ENCODE peak calls at places on chromosome 2, in six cellular contexts. One of them, this sample, is unnamed.
A peak's percentile ranks its signal among the peaks of the same experiment; 100 is the strongest.

GRCh38 chr2:237652181-237652580 is 24.8 kb downstream of the LRRFIP1 start:
- DNase-seq in left ventricle myocardium inferior: peak; percentile 67
- DNase-seq in upper lobe of left lung: no peak
- DNase-seq in AG04450: no peak
- DNase-seq in fibroblast of lung: no peak
- DNase-seq in heart left ventricle: peak; percentile 76
- DNase-seq in this sample: no peak

GRCh38 chr2:3959372-3959771 is 256.0 kb downstream of the DCDC2C start:
- DNase-seq in left ventricle myocardium inferior: no peak
- DNase-seq in upper lobe of left lung: no peak
- DNase-seq in AG04450: no peak
- DNase-seq in fibroblast of lung: peak; percentile 41
- DNase-seq in heart left ventricle: no peak
- DNase-seq in this sample: no peak

GRCh38 chr2:122713800-122714199 is 958.3 kb downstream of the TSN start:
- DNase-seq in left ventricle myocardium inferior: no peak
- DNase-seq in upper lobe of left lung: no peak
- DNase-seq in AG04450: no peak
- DNase-seq in fibroblast of lung: no peak
- DNase-seq in heart left ventricle: no peak
- DNase-seq in this sample: no peak

GRCh38 chr2:96156926-96157648 is 11.8 kb upstream of the DUSP2 start:
- DNase-seq in left ventricle myocardium inferior: no peak
- DNase-seq in upper lobe of left lung: no peak
- DNase-seq in AG04450: no peak
- DNase-seq in fibroblast of lung: no peak
- DNase-seq in heart left ventricle: no peak
- DNase-seq in this sample: peak; percentile 54

GRCh38 chr2:62176771-62177170 is 19.1 kb upstream of the B3GNT2 start:
- DNase-seq in left ventricle myocardium inferior: no peak
- DNase-seq in upper lobe of left lung: no peak
- DNase-seq in AG04450: no peak
- DNase-seq in fibroblast of lung: no peak
- DNase-seq in heart left ventricle: no peak
- DNase-seq in this sample: no peak

GRCh38 chr2:71143782-71144181 is 13.3 kb downstream of the MPHOSPH10 start:
- DNase-seq in left ventricle myocardium inferior: no peak
- DNase-seq in upper lobe of left lung: no peak
- DNase-seq in AG04450: no peak
- DNase-seq in fibroblast of lung: no peak
- DNase-seq in heart left ventricle: no peak
- DNase-seq in this sample: no peak

GRCh38 chr2:174768557-174768956 is 4.3 kb upstream of the CHRNA1 start:
- DNase-seq in left ventricle myocardium inferior: no peak
- DNase-seq in upper lobe of left lung: no peak
- DNase-seq in AG04450: no peak
- DNase-seq in fibroblast of lung: no peak
- DNase-seq in heart left ventricle: no peak
- DNase-seq in this sample: no peak

GRCh38 chr2:175312137-175312536 is 130.6 kb upstream of the ATP5MC3 start:
- DNase-seq in left ventricle myocardium inferior: no peak
- DNase-seq in upper lobe of left lung: no peak
- DNase-seq in AG04450: no peak
- DNase-seq in fibroblast of lung: no peak
- DNase-seq in heart left ventricle: no peak
- DNase-seq in this sample: no peak

GRCh38 chr2:237731663-237732062 is 66.9 kb upstream of the RBM44 start:
- DNase-seq in left ventricle myocardium inferior: no peak
- DNase-seq in upper lobe of left lung: peak; percentile 62
- DNase-seq in AG04450: no peak
- DNase-seq in fibroblast of lung: peak; percentile 65
- DNase-seq in heart left ventricle: no peak
- DNase-seq in this sample: peak; percentile 68

GRCh38 chr2:43851026-43851980 is 12.5 kb downstream of the ABCG8 start:
- DNase-seq in left ventricle myocardium inferior: no peak
- DNase-seq in upper lobe of left lung: no peak
- DNase-seq in AG04450: no peak
- DNase-seq in fibroblast of lung: no peak
- DNase-seq in heart left ventricle: no peak
- DNase-seq in this sample: no peak

GRCh38 chr2:237987263-237987662 is 20.4 kb downstream of the UBE2F start:
- DNase-seq in left ventricle myocardium inferior: no peak
- DNase-seq in upper lobe of left lung: no peak
- DNase-seq in AG04450: no peak
- DNase-seq in fibroblast of lung: no peak
- DNase-seq in heart left ventricle: no peak
- DNase-seq in this sample: no peak

GRCh38 chr2:175864131-175864728 is 137.8 kb downstream of the LNPK start:
- DNase-seq in left ventricle myocardium inferior: no peak
- DNase-seq in upper lobe of left lung: no peak
- DNase-seq in AG04450: no peak
- DNase-seq in fibroblast of lung: no peak
- DNase-seq in heart left ventricle: no peak
- DNase-seq in this sample: no peak

DNA sequence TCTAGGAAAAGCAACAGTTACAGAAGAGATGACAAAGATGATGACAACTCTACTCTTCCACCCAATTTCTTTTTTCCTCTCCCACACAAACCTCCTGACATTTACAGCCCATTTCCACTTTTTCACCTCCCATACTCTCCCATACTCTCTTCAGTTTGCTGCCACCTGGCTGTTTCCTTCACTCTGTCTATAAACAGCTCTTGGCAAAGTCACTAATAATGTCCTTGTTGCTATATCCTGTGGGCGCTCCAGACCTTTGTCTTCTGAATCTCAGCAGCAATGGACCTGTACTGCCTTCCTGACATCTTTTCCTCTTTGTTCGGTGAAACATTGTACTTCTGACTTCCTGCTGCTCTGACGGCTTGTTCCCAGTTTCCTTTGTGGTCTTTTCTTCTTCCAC is 60.7 kb upstream of the CAVIN2 start:
- DNase-seq in left ventricle myocardium inferior: no peak
- DNase-seq in upper lobe of left lung: no peak
- DNase-seq in AG04450: no peak
- DNase-seq in fibroblast of lung: no peak
- DNase-seq in heart left ventricle: no peak
- DNase-seq in this sample: no peak
- TF ChIP-seq CTCF in left ventricle myocardium inferior: peak; percentile 61
- TF ChIP-seq CTCF in upper lobe of left lung: no peak
- TF ChIP-seq CTCF in AG04450: no peak
- TF ChIP-seq CTCF in fibroblast of lung: no peak
- TF ChIP-seq CTCF in heart left ventricle: peak; percentile 42
- TF ChIP-seq CTCF in this sample: no peak

DNA sequence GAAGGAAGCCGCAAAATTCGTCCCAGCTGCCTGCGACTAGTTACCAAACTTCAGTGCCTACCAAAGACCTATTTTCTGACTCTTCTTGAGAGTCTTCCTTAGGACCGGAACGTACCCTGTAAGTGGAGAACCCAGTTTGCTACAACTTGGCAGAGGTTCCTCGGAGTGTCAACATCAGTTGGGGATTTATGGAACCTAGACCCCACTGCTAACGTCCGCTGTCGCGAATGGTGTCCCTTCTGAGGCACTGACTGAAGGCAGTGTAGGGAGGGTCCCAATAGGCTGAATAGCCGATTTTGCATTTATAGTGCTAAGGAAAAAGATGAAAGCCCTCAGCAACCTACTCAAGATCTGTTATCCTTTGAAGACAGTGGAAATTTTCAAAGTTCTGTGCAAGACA is 568 bp upstream of the STK17B start:
- DNase-seq in left ventricle myocardium inferior: no peak
- DNase-seq in upper lobe of left lung: no peak
- DNase-seq in AG04450: no peak
- DNase-seq in fibroblast of lung: no peak
- DNase-seq in heart left ventricle: no peak
- DNase-seq in this sample: no peak
- H3K27ac ChIP-seq in left ventricle myocardium inferior: peak overlapping the region; percentile 70
- H3K27ac ChIP-seq in upper lobe of left lung: peak overlapping the region; percentile 97
- H3K27ac ChIP-seq in AG04450: no peak overlapping the region
- H3K27ac ChIP-seq in fibroblast of lung: no peak overlapping the region
- H3K27ac ChIP-seq in heart left ventricle: no peak overlapping the region
- H3K27ac ChIP-seq in this sample: no peak overlapping the region

GRCh38 chr2:239854596-239854995 is 170.5 kb downstream of the NDUFA10 start:
- DNase-seq in left ventricle myocardium inferior: no peak
- DNase-seq in upper lobe of left lung: no peak
- DNase-seq in AG04450: no peak
- DNase-seq in fibroblast of lung: no peak
- DNase-seq in heart left ventricle: no peak
- DNase-seq in this sample: no peak
- H3K27me3 ChIP-seq in left ventricle myocardium inferior: peaks cover 68% of the 10 kb centered on the region
- H3K27me3 ChIP-seq in upper lobe of left lung: no peaks in the 10 kb centered on the region
- H3K27me3 ChIP-seq in AG04450: no peaks in the 10 kb centered on the region
- H3K27me3 ChIP-seq in fibroblast of lung: no peaks in the 10 kb centered on the region
- H3K27me3 ChIP-seq in heart left ventricle: peaks cover 7% of the 10 kb centered on the region
- H3K27me3 ChIP-seq in this sample: no peaks in the 10 kb centered on the region

DNA sequence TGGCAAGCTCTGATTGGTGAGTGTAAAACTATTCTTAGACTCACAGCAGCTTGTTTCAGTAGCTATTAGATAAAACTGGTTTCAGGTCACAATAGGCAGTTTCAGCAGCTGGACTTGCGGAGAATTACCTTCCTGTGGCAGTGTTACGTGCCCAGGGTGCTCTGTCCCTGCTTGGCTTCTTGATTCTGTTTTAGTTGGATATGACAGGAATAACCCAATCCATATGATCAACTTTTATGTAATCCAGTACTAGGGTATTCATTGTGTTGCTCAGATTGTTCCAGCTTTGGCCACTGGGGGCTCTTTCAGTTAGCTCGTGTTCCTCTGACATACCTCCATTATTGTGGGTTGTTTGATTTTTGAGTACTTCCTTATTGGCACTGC is 43.1 kb downstream of the INPP4A start:
- DNase-seq in left ventricle myocardium inferior: no peak
- DNase-seq in upper lobe of left lung: no peak
- DNase-seq in AG04450: no peak
- DNase-seq in fibroblast of lung: peak; percentile 21
- DNase-seq in heart left ventricle: no peak
- DNase-seq in this sample: peak; percentile 40
- TF ChIP-seq CTCF in left ventricle myocardium inferior: peak; percentile 56
- TF ChIP-seq CTCF in upper lobe of left lung: peak; percentile 37
- TF ChIP-seq CTCF in AG04450: peak; percentile 57
- TF ChIP-seq CTCF in fibroblast of lung: peak; percentile 44
- TF ChIP-seq CTCF in heart left ventricle: peak; percentile 54
- TF ChIP-seq CTCF in this sample: no peak